ENCODE peak calls at places on chromosome 19, in eight cellular contexts. One of them, this sample, is unnamed.

GRCh38 chr19:11814707-11815050 is 606 bp downstream of the ZNF440 start:
- DNase-seq in IMR-90: peak; percentile 29
- DNase-seq in mucosa of descending colon: no peak
- DNase-seq in DND-41: no peak
- DNase-seq in GM23248: peak; percentile 58
- DNase-seq in aorta: no peak
- DNase-seq in PC-3: peak; percentile 50
- DNase-seq in A549: no peak
- DNase-seq in this sample: no peak

GRCh38 chr19:34960103-34960805 is 3.8 kb downstream of the ZNF792 start:
- DNase-seq in PC-3: peak; percentile 78
- DNase-seq in GM23248: peak; percentile 70
- DNase-seq in aorta: no peak
- DNase-seq in mucosa of descending colon: no peak
- DNase-seq in DND-41: no peak
- DNase-seq in A549: no peak
- DNase-seq in IMR-90: peak; percentile 86
- DNase-seq in this sample: no peak

GRCh38 chr19:44660081-44660480 is 11.2 kb upstream of the CEACAM19 start:
- DNase-seq in PC-3: peak; percentile 45
- DNase-seq in aorta: no peak
- DNase-seq in A549: no peak
- DNase-seq in IMR-90: no peak
- DNase-seq in DND-41: no peak
- DNase-seq in mucosa of descending colon: no peak
- DNase-seq in GM23248: no peak
- DNase-seq in this sample: no peak

GRCh38 chr19:39133431-39134270 is 8.1 kb downstream of the PAK4 start:
- DNase-seq in GM23248: no peak
- DNase-seq in DND-41: no peak
- DNase-seq in aorta: no peak
- DNase-seq in IMR-90: no peak
- DNase-seq in mucosa of descending colon: peak; percentile 61
- DNase-seq in PC-3: no peak
- DNase-seq in A549: no peak
- DNase-seq in this sample: no peak

GRCh38 chr19:55525289-55526101 is 11.4 kb downstream of the SBK2 start:
- DNase-seq in A549: no peak
- DNase-seq in mucosa of descending colon: no peak
- DNase-seq in IMR-90: no peak
- DNase-seq in aorta: no peak
- DNase-seq in GM23248: no peak
- DNase-seq in DND-41: no peak
- DNase-seq in PC-3: no peak
- DNase-seq in this sample: no peak

GRCh38 chr19:11418518-11419506 is at the start of gene RGL3:
- DNase-seq in IMR-90: no peak
- DNase-seq in DND-41: no peak
- DNase-seq in mucosa of descending colon: peak; percentile 53
- DNase-seq in A549: no peak
- DNase-seq in PC-3: peak; percentile 33
- DNase-seq in GM23248: peak; percentile 47
- DNase-seq in aorta: peak; percentile 78
- DNase-seq in this sample: no peak

GRCh38 chr19:7545295-7545694 is 9.8 kb downstream of the PNPLA6 start:
- DNase-seq in IMR-90: no peak
- DNase-seq in GM23248: no peak
- DNase-seq in PC-3: no peak
- DNase-seq in aorta: no peak
- DNase-seq in A549: no peak
- DNase-seq in mucosa of descending colon: no peak
- DNase-seq in DND-41: no peak
- DNase-seq in this sample: no peak

GRCh38 chr19:40774916-40775631 is at the start of gene MIA:
- DNase-seq in GM23248: no peak
- DNase-seq in DND-41: no peak
- DNase-seq in A549: no peak
- DNase-seq in PC-3: no peak
- DNase-seq in aorta: peak; percentile 38
- DNase-seq in IMR-90: no peak
- DNase-seq in mucosa of descending colon: no peak
- DNase-seq in this sample: no peak

GRCh38 chr19:3459322-3459881 is 20.9 kb downstream of the SMIM24 start:
- DNase-seq in aorta: peak; percentile 96
- DNase-seq in GM23248: peak; percentile 94
- DNase-seq in A549: peak; percentile 78
- DNase-seq in IMR-90: peak; percentile 94
- DNase-seq in mucosa of descending colon: peak; percentile 56
- DNase-seq in DND-41: peak; percentile 33
- DNase-seq in PC-3: no peak
- DNase-seq in this sample: no peak

GRCh38 chr19:10699650-10700335 is 1.4 kb upstream of the QTRT1 start:
- DNase-seq in GM23248: peak; percentile 65
- DNase-seq in mucosa of descending colon: no peak
- DNase-seq in PC-3: peak; percentile 85
- DNase-seq in A549: peak; percentile 40
- DNase-seq in aorta: no peak
- DNase-seq in DND-41: peak; percentile 73
- DNase-seq in IMR-90: peak; percentile 54
- DNase-seq in this sample: peak; percentile 56

GRCh38 chr19:43784251-43784980 is 3.6 kb upstream of the KCNN4 start:
- DNase-seq in A549: peak; percentile 92
- DNase-seq in DND-41: peak; percentile 68
- DNase-seq in GM23248: peak; percentile 92
- DNase-seq in IMR-90: peak; percentile 85
- DNase-seq in PC-3: peak; percentile 87
- DNase-seq in aorta: peak; percentile 74
- DNase-seq in mucosa of descending colon: peak; percentile 71
- DNase-seq in this sample: peak; percentile 66

GRCh38 chr19:45442927-45443461 is 19.3 kb upstream of the ERCC1 start:
- DNase-seq in aorta: peak; percentile 80
- DNase-seq in A549: no peak
- DNase-seq in mucosa of descending colon: no peak
- DNase-seq in PC-3: peak; percentile 19
- DNase-seq in GM23248: peak; percentile 60
- DNase-seq in DND-41: no peak
- DNase-seq in IMR-90: peak; percentile 59
- DNase-seq in this sample: no peak

GRCh38 chr19:33407140-33407551 is 33.6 kb downstream of the CEBPG start:
- DNase-seq in IMR-90: no peak
- DNase-seq in PC-3: no peak
- DNase-seq in A549: no peak
- DNase-seq in DND-41: no peak
- DNase-seq in aorta: no peak
- DNase-seq in mucosa of descending colon: no peak
- DNase-seq in GM23248: no peak
- DNase-seq in this sample: no peak

GRCh38 chr19:39705578-39706188 is 1.4 kb downstream of the LGALS14 start:
- DNase-seq in DND-41: no peak
- DNase-seq in A549: no peak
- DNase-seq in mucosa of descending colon: no peak
- DNase-seq in GM23248: no peak
- DNase-seq in IMR-90: no peak
- DNase-seq in aorta: no peak
- DNase-seq in PC-3: no peak
- DNase-seq in this sample: no peak

GRCh38 chr19:44512326-44513298 is 12.3 kb upstream of the ZNF180 start:
- DNase-seq in IMR-90: peak; percentile 58
- DNase-seq in GM23248: peak; percentile 76
- DNase-seq in mucosa of descending colon: peak; percentile 59
- DNase-seq in PC-3: peak; percentile 66
- DNase-seq in DND-41: peak; percentile 47
- DNase-seq in aorta: no peak
- DNase-seq in A549: peak; percentile 71
- DNase-seq in this sample: no peak

GRCh38 chr19:47110521-47111080 is 3.0 kb downstream of the ZC3H4 start:
- DNase-seq in GM23248: peak; percentile 25
- DNase-seq in PC-3: peak; percentile 26
- DNase-seq in A549: no peak
- DNase-seq in mucosa of descending colon: peak; percentile 64
- DNase-seq in aorta: no peak
- DNase-seq in IMR-90: no peak
- DNase-seq in DND-41: peak; percentile 55
- DNase-seq in this sample: peak; percentile 17

GRCh38 chr19:3058009-3058820 is 4.1 kb downstream of the TLE5 start:
- DNase-seq in aorta: peak; percentile 39
- DNase-seq in GM23248: no peak
- DNase-seq in IMR-90: no peak
- DNase-seq in A549: no peak
- DNase-seq in PC-3: no peak
- DNase-seq in mucosa of descending colon: no peak
- DNase-seq in DND-41: no peak
- DNase-seq in this sample: no peak

GRCh38 chr19:46488551-46488950 is 7.1 kb downstream of the PNMA8B start:
- DNase-seq in PC-3: no peak
- DNase-seq in aorta: peak; percentile 43
- DNase-seq in IMR-90: no peak
- DNase-seq in mucosa of descending colon: no peak
- DNase-seq in A549: no peak
- DNase-seq in GM23248: no peak
- DNase-seq in DND-41: no peak
- DNase-seq in this sample: no peak

GRCh38 chr19:48554385-48555091 is 2.6 kb downstream of the SULT2B1 start:
- DNase-seq in PC-3: peak; percentile 16
- DNase-seq in GM23248: no peak
- DNase-seq in IMR-90: no peak
- DNase-seq in A549: peak; percentile 85
- DNase-seq in mucosa of descending colon: no peak
- DNase-seq in aorta: no peak
- DNase-seq in DND-41: no peak
- DNase-seq in this sample: peak; percentile 9

GRCh38 chr19:6639439-6639838 is 30.5 kb downstream of the TNFSF14 start:
- DNase-seq in PC-3: peak; percentile 63
- DNase-seq in A549: no peak
- DNase-seq in aorta: no peak
- DNase-seq in mucosa of descending colon: no peak
- DNase-seq in DND-41: no peak
- DNase-seq in IMR-90: no peak
- DNase-seq in GM23248: peak; percentile 50
- DNase-seq in this sample: no peak

GRCh38 chr19:34096020-34096915 is 76.0 kb upstream of the LSM14A start:
- DNase-seq in GM23248: peak; percentile 65
- DNase-seq in DND-41: no peak
- DNase-seq in mucosa of descending colon: no peak
- DNase-seq in aorta: no peak
- DNase-seq in A549: peak; percentile 78
- DNase-seq in PC-3: peak; percentile 72
- DNase-seq in IMR-90: peak; percentile 50
- DNase-seq in this sample: no peak

GRCh38 chr19:42168206-42168605 is 36.0 kb upstream of the POU2F2 start:
- DNase-seq in DND-41: no peak
- DNase-seq in A549: no peak
- DNase-seq in GM23248: no peak
- DNase-seq in aorta: no peak
- DNase-seq in mucosa of descending colon: no peak
- DNase-seq in PC-3: no peak
- DNase-seq in IMR-90: no peak
- DNase-seq in this sample: no peak
- H3K4me1 ChIP-seq in DND-41: no peaks in the 10 kb centered on the region
- H3K4me1 ChIP-seq in A549: peaks cover 6% of the 10 kb centered on the region
- H3K4me1 ChIP-seq in GM23248: no peaks in the 10 kb centered on the region
- H3K4me1 ChIP-seq in aorta: no peaks in the 10 kb centered on the region
- H3K4me1 ChIP-seq in mucosa of descending colon: no peaks in the 10 kb centered on the region
- H3K4me1 ChIP-seq in PC-3: peaks cover 29% of the 10 kb centered on the region
- H3K4me1 ChIP-seq in IMR-90: no peaks in the 10 kb centered on the region
- H3K4me1 ChIP-seq in this sample: no peaks in the 10 kb centered on the region

GRCh38 chr19:2032296-2032941 is 16.9 kb upstream of the BTBD2 start:
- DNase-seq in A549: peak; percentile 59
- DNase-seq in DND-41: no peak
- DNase-seq in GM23248: peak; percentile 93
- DNase-seq in IMR-90: peak; percentile 65
- DNase-seq in aorta: peak; percentile 98
- DNase-seq in PC-3: peak; percentile 89
- DNase-seq in mucosa of descending colon: peak; percentile 97
- DNase-seq in this sample: no peak

GRCh38 chr19:2035590-2035991 is 15.5 kb downstream of the MKNK2 start:
- DNase-seq in PC-3: no peak
- DNase-seq in mucosa of descending colon: no peak
- DNase-seq in DND-41: no peak
- DNase-seq in GM23248: no peak
- DNase-seq in A549: no peak
- DNase-seq in aorta: peak; percentile 45
- DNase-seq in IMR-90: no peak
- DNase-seq in this sample: no peak

GRCh38 chr19:2033115-2033824 is 17.8 kb upstream of the BTBD2 start:
- DNase-seq in IMR-90: no peak
- DNase-seq in PC-3: no peak
- DNase-seq in A549: no peak
- DNase-seq in mucosa of descending colon: peak; percentile 31
- DNase-seq in GM23248: no peak
- DNase-seq in DND-41: no peak
- DNase-seq in aorta: no peak
- DNase-seq in this sample: no peak

GRCh38 chr19:2034729-2035589 is 16.1 kb downstream of the MKNK2 start:
- DNase-seq in mucosa of descending colon: peak; percentile 90
- DNase-seq in GM23248: peak; percentile 70
- DNase-seq in PC-3: peak; percentile 75
- DNase-seq in A549: no peak
- DNase-seq in IMR-90: peak; percentile 8
- DNase-seq in aorta: peak; percentile 78
- DNase-seq in DND-41: peak; percentile 68
- DNase-seq in this sample: peak; percentile 58

DNA sequence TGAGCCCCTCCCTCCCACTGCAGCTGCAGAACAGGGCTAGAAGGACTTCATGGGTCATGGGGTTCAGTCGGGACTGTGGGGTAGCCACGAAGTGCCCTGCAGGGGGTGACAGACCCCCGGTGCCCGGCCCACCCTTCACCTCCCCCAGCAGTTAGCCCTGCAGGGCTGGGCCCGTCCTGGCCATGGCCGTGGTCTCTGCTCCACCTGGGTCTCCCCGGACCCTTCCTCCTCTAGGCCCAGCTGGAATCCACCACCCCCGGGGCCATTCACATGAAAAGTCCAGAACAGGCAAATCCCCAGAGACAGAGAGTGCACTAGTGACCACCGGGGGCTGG is 17.3 kb downstream of the MKNK2 start:
- DNase-seq in PC-3: no peak
- DNase-seq in aorta: no peak
- DNase-seq in GM23248: no peak
- DNase-seq in DND-41: no peak
- DNase-seq in IMR-90: no peak
- DNase-seq in A549: no peak
- DNase-seq in mucosa of descending colon: peak; percentile 46
- DNase-seq in this sample: no peak
- H3K4me1 ChIP-seq in PC-3: peaks cover 12% of the 10 kb centered on the region
- H3K4me1 ChIP-seq in aorta: no peaks in the 10 kb centered on the region
- H3K4me1 ChIP-seq in GM23248: peaks cover 15% of the 10 kb centered on the region
- H3K4me1 ChIP-seq in DND-41: peaks cover 4% of the 10 kb centered on the region
- H3K4me1 ChIP-seq in IMR-90: peaks cover 9% of the 10 kb centered on the region
- H3K4me1 ChIP-seq in A549: peaks cover 19% of the 10 kb centered on the region
- H3K4me1 ChIP-seq in mucosa of descending colon: peaks cover 34% of the 10 kb centered on the region
- H3K4me1 ChIP-seq in this sample: peaks cover 28% of the 10 kb centered on the region

GRCh38 chr19:15247107-15248014 is 15.1 kb upstream of the EPHX3 start:
- DNase-seq in GM23248: no peak
- DNase-seq in A549: no peak
- DNase-seq in mucosa of descending colon: no peak
- DNase-seq in PC-3: no peak
- DNase-seq in IMR-90: no peak
- DNase-seq in aorta: peak; percentile 71
- DNase-seq in DND-41: no peak
- DNase-seq in this sample: no peak
- H3K4me1 ChIP-seq in GM23248: peaks cover 38% of the 10 kb centered on the region
- H3K4me1 ChIP-seq in A549: peaks cover 51% of the 10 kb centered on the region
- H3K4me1 ChIP-seq in mucosa of descending colon: peaks cover 33% of the 10 kb centered on the region
- H3K4me1 ChIP-seq in PC-3: peaks cover 30% of the 10 kb centered on the region
- H3K4me1 ChIP-seq in IMR-90: peaks cover 45% of the 10 kb centered on the region
- H3K4me1 ChIP-seq in aorta: no peaks in the 10 kb centered on the region
- H3K4me1 ChIP-seq in DND-41: no peaks in the 10 kb centered on the region
- H3K4me1 ChIP-seq in this sample: no peaks in the 10 kb centered on the region

GRCh38 chr19:52198678-52199077 is 8.8 kb downstream of the PPP2R1A start:
- DNase-seq in IMR-90: no peak
- DNase-seq in mucosa of descending colon: no peak
- DNase-seq in A549: no peak
- DNase-seq in DND-41: no peak
- DNase-seq in GM23248: peak; percentile 22
- DNase-seq in aorta: no peak
- DNase-seq in PC-3: no peak
- DNase-seq in this sample: no peak
- H3K4me1 ChIP-seq in IMR-90: peaks cover 23% of the 10 kb centered on the region
- H3K4me1 ChIP-seq in mucosa of descending colon: peaks cover 7% of the 10 kb centered on the region
- H3K4me1 ChIP-seq in A549: no peaks in the 10 kb centered on the region
- H3K4me1 ChIP-seq in DND-41: no peaks in the 10 kb centered on the region
- H3K4me1 ChIP-seq in GM23248: peaks cover 16% of the 10 kb centered on the region
- H3K4me1 ChIP-seq in aorta: peaks cover 5% of the 10 kb centered on the region
- H3K4me1 ChIP-seq in PC-3: peaks cover 6% of the 10 kb centered on the region
- H3K4me1 ChIP-seq in this sample: peaks cover 19% of the 10 kb centered on the region